ENCODE peak calls at places on chromosomes 5 and 9, in seven cellular contexts. J is trophoblast cell, R is IMR-90, C is H9, F is mesenchymal stem cell, L is H1, Q is neuronal stem cell. O is an unnamed sample. For H3K79me1, the result is how much of the 10 kb centered on the place peaks cover.

GRCh38 chr5:39412995-39413394 is 11.8 kb downstream of the DAB2 start:
- DNase-seq in J (no peak), R (no peak), L (no peak), F (no peak), Q (no peak), C (no peak), O (no peak)

GRCh38 chr5:74326571-74327338 is 313.8 kb downstream of the ENC1 start:
- DNase-seq in R (peak), F (peak), Q (no peak), L (no peak), C (no peak), J (peak), O (peak)

GRCh38 chr9:68551191-68551590 is 10.5 kb upstream of the TMEM252 start:
- DNase-seq in Q (no peak), F (no peak), R (no peak), C (no peak), J (no peak), L (no peak), O (no peak)

GRCh38 chr5:139655727-139656271 is 7.7 kb downstream of the CXXC5 start:
- DNase-seq in J (no peak), R (peak), C (no peak), F (peak), Q (no peak), L (no peak), O (no peak)

GRCh38 chr5:69368458-69369368 is 607 bp downstream of the AK6 start:
- DNase-seq in C (no peak), Q (peak), R (peak), L (no peak), J (peak), F (peak), O (peak)

GRCh38 chr9:11618241-11618805 is 1005.5 kb upstream of the PTPRD start:
- DNase-seq in J (no peak), C (peak), L (no peak), F (no peak), R (no peak), Q (no peak), O (no peak)

GRCh38 chr9:113581865-113582697 is 118.6 kb downstream of the RGS3 start:
- DNase-seq in C (no peak), J (peak), Q (no peak), F (peak), L (no peak), R (peak), O (no peak)

GRCh38 chr9:22158983-22159382 is 149.9 kb upstream of the CDKN2B start:
- DNase-seq in F (peak), L (no peak), J (peak), Q (no peak), C (no peak), R (peak), O (no peak)

GRCh38 chr5:28468121-28468520 is 1429.7 kb upstream of the CDH9 start:
- DNase-seq in Q (no peak), F (peak), C (no peak), L (no peak), J (no peak), R (no peak), O (no peak)

GRCh38 chr9:84652496-84653081 is 16.9 kb upstream of the NTRK2 start:
- DNase-seq in F (no peak), L (no peak), Q (no peak), C (no peak), J (no peak), R (no peak), O (no peak)

GRCh38 chr9:83208065-83208850 is 145.3 kb upstream of the RASEF start:
- DNase-seq in L (no peak), C (no peak), Q (no peak), J (no peak), R (no peak), F (no peak), O (peak)

GRCh38 chr9:114448706-114449105 is 56.6 kb downstream of the WHRN start:
- DNase-seq in R (peak), Q (no peak), C (no peak), J (no peak), F (peak), L (no peak), O (no peak)

GRCh38 chr9:23636199-23636598 is 189.8 kb downstream of the ELAVL2 start:
- DNase-seq in F (no peak), L (no peak), Q (no peak), R (no peak), J (no peak), C (no peak), O (no peak)

GRCh38 chr5:33195431-33196128 is 245.2 kb upstream of the TARS1 start:
- DNase-seq in C (no peak), L (no peak), J (peak), Q (no peak), F (no peak), R (peak), O (no peak)

GRCh38 chr5:37738865-37739488 is 100.9 kb downstream of the GDNF start:
- DNase-seq in L (no peak), C (no peak), J (no peak), F (no peak), Q (no peak), R (no peak), O (no peak)

GRCh38 chr9:116102596-116102995 is 51.0 kb upstream of the PAPPA start:
- DNase-seq in F (no peak), L (no peak), R (no peak), J (peak), Q (no peak), C (no peak), O (no peak)

GRCh38 chr9:27261517-27262211 is 35.3 kb downstream of the EQTN start:
- DNase-seq in L (no peak), R (peak), Q (no peak), J (peak), F (no peak), C (no peak), O (peak)

GRCh38 chr9:14412778-14413177 is 98.8 kb upstream of the NFIB start:
- DNase-seq in R (no peak), C (no peak), J (no peak), L (no peak), Q (no peak), F (no peak), O (no peak)

GRCh38 chr5:175620527-175620926 is 37.3 kb upstream of the HRH2 start:
- DNase-seq in J (no peak), Q (no peak), C (no peak), F (no peak), R (no peak), L (no peak), O (no peak)

GRCh38 chr9:68690088-68690487 is 15.0 kb upstream of the PIP5K1B start:
- DNase-seq in Q (no peak), J (no peak), R (no peak), F (peak), L (no peak), C (no peak), O (peak)

GRCh38 chr5:76408104-76408644 is 5.1 kb downstream of the IQGAP2 start:
- DNase-seq in F (no peak), Q (no peak), R (no peak), L (no peak), C (no peak), J (no peak), O (no peak)

GRCh38 chr9:130713286-130713975 is 19.9 kb downstream of the EXOSC2 start:
- DNase-seq in J (peak), F (peak), Q (no peak), L (no peak), R (peak), C (peak), O (peak)

GRCh38 chr9:70911791-70912190 is 209.6 kb downstream of the TRPM3 start:
- DNase-seq in L (no peak), F (no peak), Q (no peak), J (no peak), R (no peak), C (no peak), O (no peak)

GRCh38 chr5:20340123-20340522 is 352.1 kb upstream of the CDH18 start:
- DNase-seq in R (no peak), F (no peak), L (no peak), C (no peak), J (no peak), Q (no peak), O (no peak)

GRCh38 chr9:86183225-86183808 is 76.1 kb downstream of the C9orf153 start:
- DNase-seq in J (no peak), Q (no peak), R (no peak), C (no peak), F (no peak), L (no peak), O (no peak)

GRCh38 chr9:121871431-121872025 is 220.1 kb downstream of the DAB2IP start:
- DNase-seq in Q (no peak), F (no peak), J (no peak), C (no peak), L (no peak), R (peak), O (no peak)

GRCh38 chr9:109320338-109320733 is 523 bp downstream of the EPB41L4B start:
- DNase-seq in J (peak), L (no peak), C (no peak), Q (peak), F (no peak), R (no peak), O (peak)

GRCh38 chr5:104345513-104345823 is 782.9 kb upstream of the NUDT12 start:
- DNase-seq in C (no peak), J (no peak), Q (no peak), R (no peak), F (no peak), L (no peak), O (peak)

GRCh38 chr5:141683596-141684161 is 1.6 kb upstream of the ARAP3 start:
- DNase-seq in C (no peak), L (no peak), F (peak), Q (no peak), R (no peak), J (no peak), O (peak)

DNA sequence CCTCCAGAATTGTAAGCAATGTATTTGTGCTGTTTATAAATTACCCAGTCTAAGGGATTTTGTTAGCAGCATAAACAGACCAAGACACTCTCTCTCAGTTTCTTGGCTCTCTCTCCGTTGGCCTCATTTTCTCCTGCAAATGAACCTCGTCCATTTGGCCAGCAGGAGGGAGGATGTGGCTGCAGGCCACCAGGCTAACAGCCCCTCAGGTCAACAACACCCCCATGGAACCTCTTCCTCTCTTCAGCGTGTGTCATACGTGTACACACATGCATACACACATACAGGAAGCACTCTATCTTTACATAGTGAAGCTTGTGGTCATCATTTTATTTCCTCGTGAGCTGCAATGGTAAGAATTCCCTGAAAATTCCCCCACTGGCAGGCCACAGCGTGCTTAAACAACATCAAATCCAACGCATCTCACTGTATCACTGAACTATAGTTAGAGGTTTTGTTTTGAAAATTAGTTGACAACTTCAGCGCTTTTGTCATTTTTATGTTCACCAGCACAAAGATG is 62.8 kb upstream of the PPP1R26 start:
- DNase-seq in J (no peak), C (no peak), F (no peak), L (no peak), R (no peak), Q (no peak), O (no peak)
- H3K79me1 ChIP-seq in J (under half), C (under half), F (under half), L (under half), R (under half), Q (under half), O (under half)

GRCh38 chr9:94112716-94113465 is 28.6 kb downstream of the PTPDC1 start:
- DNase-seq in C (no peak), Q (no peak), F (no peak), L (no peak), R (no peak), J (peak), O (no peak)

GRCh38 chr9:94111446-94111845 is 27.2 kb downstream of the PTPDC1 start:
- DNase-seq in J (no peak), L (no peak), Q (no peak), C (no peak), R (peak), F (no peak), O (no peak)

GRCh38 chr9:94110821-94111252 is 26.6 kb downstream of the PTPDC1 start:
- DNase-seq in J (no peak), L (no peak), Q (no peak), F (peak), C (no peak), R (peak), O (no peak)

GRCh38 chr9:94108584-94108983 is 24.3 kb downstream of the PTPDC1 start:
- DNase-seq in R (peak), Q (no peak), C (no peak), L (no peak), J (no peak), F (no peak), O (peak)
- H2BK5ac ChIP-seq in R (no peak), Q (no peak), C (no peak), L (no peak), J (no peak), F (no peak), O (no peak)

GRCh38 chr5:10653751-10654400 is 90.0 kb downstream of the ANKRD33B start:
- DNase-seq in C (no peak), Q (no peak), L (no peak), R (no peak), F (no peak), J (no peak), O (no peak)

GRCh38 chr5:10652151-10652550 is 88.3 kb downstream of the ANKRD33B start:
- DNase-seq in L (no peak), Q (no peak), R (peak), C (no peak), F (no peak), J (no peak), O (peak)

GRCh38 chr5:10654566-10654965 is 90.7 kb downstream of the ANKRD33B start:
- DNase-seq in R (no peak), F (no peak), Q (no peak), J (no peak), C (peak), L (no peak), O (no peak)

GRCh38 chr5:10652606-10653005 is 88.7 kb downstream of the ANKRD33B start:
- DNase-seq in C (no peak), L (no peak), R (no peak), J (no peak), Q (no peak), F (no peak), O (no peak)

GRCh38 chr5:10653033-10653432 is 89.2 kb downstream of the ANKRD33B start:
- DNase-seq in R (peak), F (no peak), L (no peak), C (no peak), J (no peak), Q (no peak), O (no peak)
- H3K4ac ChIP-seq in R (no peak), F (no peak), L (no peak), C (no peak), J (no peak), Q (no peak), O (no peak)

GRCh38 chr5:122753500-122753899 is 21.4 kb upstream of the SNX2 start:
- DNase-seq in R (peak), C (no peak), F (no peak), Q (no peak), L (no peak), J (no peak), O (no peak)
- H3K79me1 ChIP-seq in R (under half), C (under half), F (under half), Q (under half), L (under half), J (under half), O (under half)

DNA sequence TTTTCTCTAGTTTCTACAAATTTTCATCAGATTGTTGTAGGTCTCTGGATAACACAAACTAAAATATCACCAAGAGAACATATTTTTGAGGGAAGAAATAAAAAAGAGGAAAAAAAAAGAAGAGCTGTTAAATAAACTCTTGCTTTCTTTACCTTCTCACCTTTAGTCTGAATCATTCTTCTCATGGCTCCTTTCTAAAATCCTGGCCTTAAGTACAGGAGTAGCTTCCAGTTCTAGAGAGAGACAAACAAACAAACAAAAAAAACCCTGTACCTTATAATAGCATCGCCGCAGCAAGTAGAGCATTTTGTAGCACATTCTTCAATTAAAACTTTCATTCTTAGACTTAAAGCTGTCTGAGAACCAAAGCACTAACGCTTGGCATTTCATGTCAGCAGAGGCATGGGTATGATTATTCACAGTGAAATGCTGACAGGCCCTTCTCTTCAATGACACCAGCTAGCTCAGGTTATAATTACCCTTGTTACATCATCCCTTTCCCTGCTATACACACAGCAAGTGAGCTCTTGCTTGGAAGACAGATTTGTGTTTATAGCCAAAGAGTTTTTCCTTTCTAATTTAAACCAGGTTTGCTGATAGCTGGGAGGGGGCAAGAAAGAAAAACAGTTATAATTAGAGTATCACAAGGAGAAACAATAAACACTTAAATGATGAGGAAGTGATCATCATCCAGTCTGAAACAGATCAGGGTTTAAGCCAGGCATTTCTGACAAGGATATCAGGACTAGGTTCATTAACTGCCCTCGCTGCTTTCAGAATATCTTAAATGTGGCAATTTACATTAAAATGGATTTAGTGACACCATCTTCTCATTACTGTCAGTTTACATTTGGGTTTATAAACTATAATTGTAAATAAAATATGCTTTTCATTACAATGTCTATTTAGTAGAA is 510.9 kb upstream of the ZNF608 start:
- DNase-seq in R (peak), L (no peak), C (no peak), F (no peak), Q (peak), J (peak), O (peak)
- H2BK5ac ChIP-seq in R (no peak), L (no peak), C (no peak), F (no peak), Q (no peak), J (no peak), O (no peak)

DNA sequence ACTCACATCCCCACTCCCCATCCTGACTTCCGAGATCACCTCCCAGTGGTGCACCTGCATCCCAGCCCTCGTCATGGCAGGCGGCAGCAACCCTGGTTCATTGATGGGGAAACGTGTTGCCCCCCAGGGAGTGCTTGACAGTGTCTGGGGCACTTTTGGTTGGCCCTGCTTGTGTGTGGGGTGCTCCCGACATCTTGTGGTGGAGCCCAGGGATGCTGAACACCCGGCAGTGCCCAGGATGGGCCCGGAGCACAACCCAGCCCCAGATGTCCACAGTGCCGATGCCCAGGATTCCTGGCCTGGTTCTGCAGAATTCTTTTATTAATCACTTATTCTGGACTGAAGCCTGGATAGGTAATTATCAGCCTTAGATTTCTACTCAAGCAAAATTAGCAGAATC is 3.7 kb downstream of the MRPL36 start:
- DNase-seq in Q (no peak), R (no peak), J (no peak), L (no peak), F (no peak), C (no peak), O (no peak)
- H3K4ac ChIP-seq in Q (no peak), R (no peak), J (no peak), L (no peak), F (no peak), C (no peak), O (no peak)

DNA sequence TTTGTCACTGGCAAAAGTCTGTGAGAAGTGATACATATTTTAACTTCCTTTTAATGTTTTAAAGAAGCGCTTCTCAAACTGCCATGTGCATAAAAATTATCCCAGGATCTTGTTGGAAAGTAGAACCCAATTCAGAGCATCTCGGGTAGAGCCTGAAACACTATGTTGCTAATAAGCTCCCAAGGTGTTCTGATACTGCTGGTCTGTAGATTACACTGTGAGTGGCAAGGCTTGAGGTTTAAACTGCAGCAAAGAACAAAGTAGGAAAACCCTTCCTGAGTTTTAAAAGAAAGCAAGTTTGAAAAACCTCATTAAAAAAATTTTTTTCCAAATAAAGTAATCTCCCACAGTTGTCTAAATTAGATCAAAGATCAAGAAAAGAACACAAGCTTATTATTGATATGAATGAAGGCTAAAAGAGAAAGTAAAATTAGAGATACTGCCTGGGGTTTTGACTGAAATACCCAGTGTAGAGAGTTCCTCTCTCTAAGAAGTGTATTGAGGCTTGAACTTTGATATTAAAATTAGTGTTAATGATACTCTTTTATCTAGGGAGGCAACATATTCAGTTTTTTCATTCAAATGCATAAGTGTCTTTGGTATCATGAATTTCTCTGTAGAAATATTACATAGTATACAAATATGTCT is 19.8 kb upstream of the JAK2 start:
- DNase-seq in Q (no peak), C (no peak), F (no peak), R (no peak), L (no peak), J (no peak), O (no peak)
- H3K79me1 ChIP-seq in Q (under half), C (under half), F (under half), R (under half), L (under half), J (under half), O (under half)

DNA sequence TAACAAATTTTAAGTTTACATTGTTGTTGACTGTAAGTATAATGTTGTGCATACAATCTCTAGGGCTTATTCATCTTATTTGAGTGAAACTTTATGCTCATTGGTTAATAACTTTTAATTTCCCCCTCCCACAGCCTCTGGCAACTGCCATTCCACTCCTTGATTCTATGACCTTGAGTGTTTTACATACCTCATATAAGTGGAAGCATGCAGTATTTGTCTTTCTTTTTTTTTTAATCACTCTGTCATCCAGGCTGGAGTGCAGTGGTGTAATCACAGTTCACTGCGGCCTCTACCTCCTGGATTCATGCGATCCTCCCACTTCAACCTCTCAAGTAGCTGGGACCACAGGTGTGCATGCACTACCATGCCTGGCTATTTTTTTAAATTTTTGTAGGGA is 83.9 kb downstream of the KCTD16 start:
- DNase-seq in L (no peak), Q (no peak), J (no peak), R (no peak), F (no peak), C (no peak), O (no peak)
- H2BK5ac ChIP-seq in L (no peak), Q (no peak), J (no peak), R (no peak), F (no peak), C (no peak), O (no peak)

O was measured in mesendoderm.